ENCODE peak calls at places on chromosomes 2 and 18, in four cellular contexts. One of them, this sample, is unnamed.

GRCh38 chr18:34818069-34818468 is 108.0 kb downstream of the DTNA start:
- DNase-seq in G401: no peak
- DNase-seq in NCI-H2107: no peak
- DNase-seq in frontal cortex: no peak
- DNase-seq in this sample: no peak

GRCh38 chr2:7427293-7428060 is 510.3 kb downstream of the RNF144A start:
- DNase-seq in frontal cortex: peak; percentile 48
- DNase-seq in NCI-H2107: peak; percentile 53
- DNase-seq in G401: peak; percentile 63
- DNase-seq in this sample: no peak

GRCh38 chr2:148756292-148756975 is 111.9 kb downstream of the EPC2 start:
- DNase-seq in G401: no peak
- DNase-seq in frontal cortex: no peak
- DNase-seq in NCI-H2107: no peak
- DNase-seq in this sample: no peak

GRCh38 chr2:237819231-237819630 is 20.7 kb downstream of the RBM44 start:
- DNase-seq in G401: no peak
- DNase-seq in NCI-H2107: no peak
- DNase-seq in frontal cortex: no peak
- DNase-seq in this sample: no peak

GRCh38 chr2:241161646-241162281 is 11.5 kb downstream of the PPP1R7 start:
- DNase-seq in frontal cortex: peak; percentile 48
- DNase-seq in G401: peak; percentile 23
- DNase-seq in NCI-H2107: no peak
- DNase-seq in this sample: peak; percentile 54

GRCh38 chr2:176368349-176368748 is 99.1 kb downstream of the MTX2 start:
- DNase-seq in G401: no peak
- DNase-seq in frontal cortex: no peak
- DNase-seq in NCI-H2107: no peak
- DNase-seq in this sample: no peak

GRCh38 chr2:59920961-59921360 is 632.5 kb downstream of the BCL11A start:
- DNase-seq in G401: no peak
- DNase-seq in NCI-H2107: no peak
- DNase-seq in frontal cortex: no peak
- DNase-seq in this sample: no peak

GRCh38 chr18:10936211-10937053 is 212.9 kb downstream of the PIEZO2 start:
- DNase-seq in G401: no peak
- DNase-seq in NCI-H2107: no peak
- DNase-seq in frontal cortex: no peak
- DNase-seq in this sample: no peak

GRCh38 chr2:212912445-212913103 is 238.8 kb downstream of the IKZF2 start:
- DNase-seq in frontal cortex: no peak
- DNase-seq in G401: no peak
- DNase-seq in NCI-H2107: no peak
- DNase-seq in this sample: no peak

GRCh38 chr18:54776282-54776977 is 51.8 kb upstream of the RAB27B start:
- DNase-seq in NCI-H2107: no peak
- DNase-seq in frontal cortex: no peak
- DNase-seq in G401: no peak
- DNase-seq in this sample: no peak

GRCh38 chr2:121351521-121352318 is 66.7 kb upstream of the TFCP2L1 start:
- DNase-seq in frontal cortex: no peak
- DNase-seq in NCI-H2107: no peak
- DNase-seq in G401: no peak
- DNase-seq in this sample: no peak

GRCh38 chr18:28854964-28855363 is 678.0 kb upstream of the CDH2 start:
- DNase-seq in frontal cortex: peak; percentile 12
- DNase-seq in NCI-H2107: no peak
- DNase-seq in G401: no peak
- DNase-seq in this sample: no peak

GRCh38 chr18:42882146-42882545 is 233.3 kb downstream of the RIT2 start:
- DNase-seq in NCI-H2107: no peak
- DNase-seq in frontal cortex: no peak
- DNase-seq in G401: no peak
- DNase-seq in this sample: no peak

GRCh38 chr2:192196451-192197194 is 1.9 kb upstream of the TMEFF2 start:
- DNase-seq in G401: peak; percentile 85
- DNase-seq in frontal cortex: no peak
- DNase-seq in NCI-H2107: no peak
- DNase-seq in this sample: no peak

GRCh38 chr18:48800877-48801727 is 149.7 kb downstream of the SMAD7 start:
- DNase-seq in frontal cortex: no peak
- DNase-seq in NCI-H2107: no peak
- DNase-seq in G401: no peak
- DNase-seq in this sample: no peak

GRCh38 chr2:2238726-2239269 is 92.3 kb downstream of the MYT1L start:
- DNase-seq in NCI-H2107: no peak
- DNase-seq in frontal cortex: no peak
- DNase-seq in G401: peak; percentile 42
- DNase-seq in this sample: no peak

GRCh38 chr2:236173734-236174607 is 5.8 kb upstream of the GBX2 start:
- DNase-seq in NCI-H2107: no peak
- DNase-seq in frontal cortex: no peak
- DNase-seq in G401: no peak
- DNase-seq in this sample: no peak

GRCh38 chr18:68840554-68841263 is 42.8 kb downstream of the CCDC102B start:
- DNase-seq in G401: no peak
- DNase-seq in NCI-H2107: no peak
- DNase-seq in frontal cortex: no peak
- DNase-seq in this sample: peak; percentile 16

GRCh38 chr2:5978352-5978751 is 286.2 kb downstream of the SOX11 start:
- DNase-seq in NCI-H2107: no peak
- DNase-seq in G401: no peak
- DNase-seq in frontal cortex: no peak
- DNase-seq in this sample: no peak

GRCh38 chr2:12119841-12120240 is 373.4 kb downstream of the LPIN1 start:
- DNase-seq in G401: no peak
- DNase-seq in frontal cortex: no peak
- DNase-seq in NCI-H2107: no peak
- DNase-seq in this sample: no peak

GRCh38 chr2:46787315-46787714 is 128.3 kb downstream of the MCFD2 start:
- DNase-seq in G401: no peak
- DNase-seq in frontal cortex: no peak
- DNase-seq in NCI-H2107: no peak
- DNase-seq in this sample: no peak

GRCh38 chr2:14905571-14905970 is 273.1 kb downstream of the LRATD1 start:
- DNase-seq in frontal cortex: no peak
- DNase-seq in G401: no peak
- DNase-seq in NCI-H2107: no peak
- DNase-seq in this sample: no peak

GRCh38 chr2:71609441-71609840 is 156.1 kb downstream of the DYSF start:
- DNase-seq in NCI-H2107: no peak
- DNase-seq in G401: no peak
- DNase-seq in frontal cortex: no peak
- DNase-seq in this sample: no peak

GRCh38 chr18:55783921-55784320 is 195.9 kb upstream of the TCF4 start:
- DNase-seq in frontal cortex: no peak
- DNase-seq in G401: no peak
- DNase-seq in NCI-H2107: no peak
- DNase-seq in this sample: no peak

This sample was measured in hypothalamus.